ENCODE peak calls at places on chromosomes 4 and X, in seven cellular contexts. One of them, this sample, is unnamed.
A peak's percentile ranks its signal among the peaks of the same experiment; 100 is the strongest.

GRCh38 chr4:141311805-141312204 is 91.1 kb downstream of the ZNF330 start:
- DNase-seq in H9: no peak
- DNase-seq in MCF 10A: no peak
- DNase-seq in WTC11: no peak
- DNase-seq in right atrium auricular region: no peak
- DNase-seq in suprapubic skin: no peak
- DNase-seq in fibroblast of mammary gland: no peak
- DNase-seq in this sample: no peak

GRCh38 chrX:64428371-64428770 is 33.1 kb upstream of the MTMR8 start:
- DNase-seq in WTC11: no peak
- DNase-seq in right atrium auricular region: no peak
- DNase-seq in H9: no peak
- DNase-seq in suprapubic skin: no peak
- DNase-seq in fibroblast of mammary gland: no peak
- DNase-seq in MCF 10A: no peak
- DNase-seq in this sample: no peak

GRCh38 chrX:53695901-53696300 is 9.4 kb upstream of the HUWE1 start:
- DNase-seq in suprapubic skin: no peak
- DNase-seq in WTC11: no peak
- DNase-seq in right atrium auricular region: no peak
- DNase-seq in MCF 10A: no peak
- DNase-seq in H9: no peak
- DNase-seq in fibroblast of mammary gland: no peak
- DNase-seq in this sample: no peak

GRCh38 chr4:25633541-25633940 is 22.1 kb upstream of the SLC34A2 start:
- DNase-seq in H9: no peak
- DNase-seq in MCF 10A: no peak
- DNase-seq in right atrium auricular region: no peak
- DNase-seq in WTC11: no peak
- DNase-seq in suprapubic skin: no peak
- DNase-seq in fibroblast of mammary gland: no peak
- DNase-seq in this sample: no peak

GRCh38 chr4:25351777-25352421 is 25.2 kb upstream of the ANAPC4 start:
- DNase-seq in right atrium auricular region: no peak
- DNase-seq in H9: no peak
- DNase-seq in MCF 10A: no peak
- DNase-seq in WTC11: no peak
- DNase-seq in suprapubic skin: no peak
- DNase-seq in fibroblast of mammary gland: peak; percentile 35
- DNase-seq in this sample: no peak

GRCh38 chrX:19740744-19741143 is 146.7 kb downstream of the SH3KBP1 start:
- DNase-seq in suprapubic skin: no peak
- DNase-seq in fibroblast of mammary gland: no peak
- DNase-seq in H9: no peak
- DNase-seq in WTC11: no peak
- DNase-seq in MCF 10A: peak; percentile 12
- DNase-seq in right atrium auricular region: no peak
- DNase-seq in this sample: no peak

GRCh38 chr4:23976423-23976822 is 86.6 kb upstream of the PPARGC1A start:
- DNase-seq in fibroblast of mammary gland: no peak
- DNase-seq in H9: no peak
- DNase-seq in WTC11: no peak
- DNase-seq in suprapubic skin: no peak
- DNase-seq in MCF 10A: no peak
- DNase-seq in right atrium auricular region: no peak
- DNase-seq in this sample: no peak

GRCh38 chr4:8915201-8916200 is 43.9 kb upstream of the HMX1 start:
- DNase-seq in right atrium auricular region: peak; percentile 44
- DNase-seq in WTC11: no peak
- DNase-seq in suprapubic skin: peak; percentile 66
- DNase-seq in MCF 10A: no peak
- DNase-seq in fibroblast of mammary gland: no peak
- DNase-seq in H9: no peak
- DNase-seq in this sample: no peak

GRCh38 chr4:107718351-107718965 is 1.6 kb downstream of the PAPSS1 start:
- DNase-seq in right atrium auricular region: no peak
- DNase-seq in WTC11: no peak
- DNase-seq in fibroblast of mammary gland: peak; percentile 12
- DNase-seq in H9: no peak
- DNase-seq in suprapubic skin: no peak
- DNase-seq in MCF 10A: peak; percentile 73
- DNase-seq in this sample: peak; percentile 20

GRCh38 chr4:15186149-15186548 is 183.9 kb downstream of the CPEB2 start:
- DNase-seq in suprapubic skin: no peak
- DNase-seq in fibroblast of mammary gland: no peak
- DNase-seq in WTC11: no peak
- DNase-seq in H9: no peak
- DNase-seq in right atrium auricular region: no peak
- DNase-seq in MCF 10A: no peak
- DNase-seq in this sample: no peak

GRCh38 chrX:10221651-10222050 is 64.9 kb downstream of the CLCN4 start:
- DNase-seq in suprapubic skin: no peak
- DNase-seq in H9: no peak
- DNase-seq in WTC11: no peak
- DNase-seq in MCF 10A: no peak
- DNase-seq in fibroblast of mammary gland: no peak
- DNase-seq in right atrium auricular region: no peak
- DNase-seq in this sample: no peak

GRCh38 chr4:154503598-154503997 is 12.0 kb upstream of the DCHS2 start:
- DNase-seq in right atrium auricular region: no peak
- DNase-seq in WTC11: no peak
- DNase-seq in suprapubic skin: no peak
- DNase-seq in MCF 10A: peak; percentile 53
- DNase-seq in fibroblast of mammary gland: peak; percentile 41
- DNase-seq in H9: no peak
- DNase-seq in this sample: no peak

GRCh38 chr4:169986369-169986768 is 39.8 kb downstream of the MFAP3L start:
- DNase-seq in right atrium auricular region: no peak
- DNase-seq in suprapubic skin: no peak
- DNase-seq in MCF 10A: no peak
- DNase-seq in fibroblast of mammary gland: no peak
- DNase-seq in WTC11: no peak
- DNase-seq in H9: no peak
- DNase-seq in this sample: no peak

GRCh38 chr4:101197350-101197749 is 150.0 kb downstream of the PPP3CA start:
- DNase-seq in MCF 10A: no peak
- DNase-seq in WTC11: no peak
- DNase-seq in fibroblast of mammary gland: no peak
- DNase-seq in right atrium auricular region: no peak
- DNase-seq in suprapubic skin: no peak
- DNase-seq in H9: no peak
- DNase-seq in this sample: no peak

GRCh38 chrX:20015945-20016617 is 25.2 kb upstream of the BCLAF3 start:
- DNase-seq in MCF 10A: no peak
- DNase-seq in suprapubic skin: no peak
- DNase-seq in right atrium auricular region: no peak
- DNase-seq in fibroblast of mammary gland: peak; percentile 75
- DNase-seq in WTC11: no peak
- DNase-seq in H9: no peak
- DNase-seq in this sample: no peak

GRCh38 chr4:93994175-93994994 is 165.8 kb downstream of the ATOH1 start:
- DNase-seq in MCF 10A: no peak
- DNase-seq in fibroblast of mammary gland: no peak
- DNase-seq in suprapubic skin: no peak
- DNase-seq in WTC11: no peak
- DNase-seq in H9: no peak
- DNase-seq in right atrium auricular region: no peak
- DNase-seq in this sample: no peak

GRCh38 chr4:25814323-25814722 is 48.5 kb downstream of the SEL1L3 start:
- DNase-seq in right atrium auricular region: peak; percentile 74
- DNase-seq in fibroblast of mammary gland: peak; percentile 81
- DNase-seq in MCF 10A: no peak
- DNase-seq in WTC11: no peak
- DNase-seq in suprapubic skin: no peak
- DNase-seq in H9: no peak
- DNase-seq in this sample: no peak

DNA sequence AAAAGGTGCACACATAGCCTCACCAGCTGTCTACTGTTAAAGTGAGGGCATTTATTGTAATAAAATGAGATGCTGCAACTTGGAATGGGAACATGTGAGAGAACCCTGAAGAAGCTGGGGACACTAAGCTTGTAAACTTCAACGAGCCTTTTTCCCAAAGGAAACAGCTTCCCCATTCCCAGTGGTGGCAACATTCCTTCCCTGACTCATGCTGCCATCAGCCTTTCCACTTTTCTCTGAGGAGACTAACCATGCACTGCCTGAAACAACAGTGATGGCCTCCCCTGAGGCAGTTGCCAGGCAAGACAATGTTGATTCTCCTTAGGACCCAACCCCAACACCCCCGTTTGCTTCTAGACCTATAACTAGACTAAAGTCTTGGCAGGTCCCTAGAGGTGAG is 928.3 kb downstream of the GLUD2 start:
- DNase-seq in MCF 10A: no peak
- DNase-seq in WTC11: no peak
- DNase-seq in fibroblast of mammary gland: peak; percentile 23
- DNase-seq in suprapubic skin: no peak
- DNase-seq in right atrium auricular region: no peak
- DNase-seq in H9: no peak
- DNase-seq in this sample: no peak
- TF ChIP-seq CTCF in MCF 10A: no peak
- TF ChIP-seq CTCF in WTC11: no peak
- TF ChIP-seq CTCF in fibroblast of mammary gland: no peak
- TF ChIP-seq CTCF in suprapubic skin: no peak
- TF ChIP-seq CTCF in right atrium auricular region: no peak
- TF ChIP-seq CTCF in H9: no peak
- TF ChIP-seq CTCF in this sample: no peak

GRCh38 chrX:38699603-38700110 is 101.6 kb upstream of the MID1IP1 start:
- DNase-seq in fibroblast of mammary gland: no peak
- DNase-seq in right atrium auricular region: no peak
- DNase-seq in suprapubic skin: no peak
- DNase-seq in H9: no peak
- DNase-seq in MCF 10A: no peak
- DNase-seq in WTC11: no peak
- DNase-seq in this sample: no peak

GRCh38 chrX:38692961-38693360 is 108.3 kb upstream of the MID1IP1 start:
- DNase-seq in MCF 10A: peak; percentile 19
- DNase-seq in right atrium auricular region: no peak
- DNase-seq in WTC11: no peak
- DNase-seq in H9: no peak
- DNase-seq in suprapubic skin: no peak
- DNase-seq in fibroblast of mammary gland: no peak
- DNase-seq in this sample: no peak

GRCh38 chrX:38699116-38699515 is 102.1 kb upstream of the MID1IP1 start:
- DNase-seq in suprapubic skin: no peak
- DNase-seq in WTC11: no peak
- DNase-seq in right atrium auricular region: no peak
- DNase-seq in H9: no peak
- DNase-seq in fibroblast of mammary gland: no peak
- DNase-seq in MCF 10A: no peak
- DNase-seq in this sample: no peak

GRCh38 chrX:38694394-38694793 is 106.9 kb upstream of the MID1IP1 start:
- DNase-seq in fibroblast of mammary gland: peak; percentile 24
- DNase-seq in MCF 10A: peak; percentile 51
- DNase-seq in right atrium auricular region: no peak
- DNase-seq in WTC11: no peak
- DNase-seq in H9: no peak
- DNase-seq in suprapubic skin: no peak
- DNase-seq in this sample: no peak
- TF ChIP-seq CTCF in fibroblast of mammary gland: no peak
- TF ChIP-seq CTCF in MCF 10A: no peak
- TF ChIP-seq CTCF in right atrium auricular region: no peak
- TF ChIP-seq CTCF in WTC11: no peak
- TF ChIP-seq CTCF in H9: no peak
- TF ChIP-seq CTCF in suprapubic skin: no peak
- TF ChIP-seq CTCF in this sample: no peak

GRCh38 chr4:164383187-164384181 is 370.4 kb upstream of the SMIM31 start:
- DNase-seq in WTC11: peak; percentile 67
- DNase-seq in H9: peak; percentile 65
- DNase-seq in fibroblast of mammary gland: peak; percentile 22
- DNase-seq in MCF 10A: peak; percentile 40
- DNase-seq in right atrium auricular region: no peak
- DNase-seq in suprapubic skin: no peak
- DNase-seq in this sample: no peak
- TF ChIP-seq CTCF in WTC11: no peak
- TF ChIP-seq CTCF in H9: peak; percentile 62
- TF ChIP-seq CTCF in fibroblast of mammary gland: no peak
- TF ChIP-seq CTCF in MCF 10A: peak; percentile 15
- TF ChIP-seq CTCF in right atrium auricular region: no peak
- TF ChIP-seq CTCF in suprapubic skin: no peak
- TF ChIP-seq CTCF in this sample: no peak

DNA sequence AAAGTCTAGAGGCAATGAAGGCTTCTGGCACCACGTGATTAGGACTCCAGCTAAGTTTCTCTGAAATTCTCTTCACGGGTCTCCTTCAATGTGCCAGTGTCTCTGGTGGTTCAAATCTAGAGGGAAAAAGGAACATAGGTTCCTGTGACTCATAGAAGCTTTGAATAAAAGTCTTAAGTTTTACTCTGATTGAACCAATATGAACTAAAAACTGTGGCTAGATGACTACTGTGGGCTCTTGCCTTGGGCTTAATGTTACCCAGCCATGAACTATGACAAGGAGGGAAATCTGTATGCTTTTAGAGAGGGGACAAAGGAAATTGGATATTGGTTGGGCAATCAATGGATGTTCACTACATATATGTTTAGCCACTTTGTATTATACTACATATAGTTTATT is 49.9 kb upstream of the TEX13D start:
- DNase-seq in MCF 10A: no peak
- DNase-seq in suprapubic skin: no peak
- DNase-seq in WTC11: no peak
- DNase-seq in right atrium auricular region: no peak
- DNase-seq in fibroblast of mammary gland: no peak
- DNase-seq in H9: no peak
- DNase-seq in this sample: no peak
- TF ChIP-seq CTCF in MCF 10A: no peak
- TF ChIP-seq CTCF in suprapubic skin: no peak
- TF ChIP-seq CTCF in WTC11: no peak
- TF ChIP-seq CTCF in right atrium auricular region: no peak
- TF ChIP-seq CTCF in fibroblast of mammary gland: no peak
- TF ChIP-seq CTCF in H9: no peak
- TF ChIP-seq CTCF in this sample: no peak

GRCh38 chrX:40267334-40268118 is 169.8 kb upstream of the BCOR start:
- DNase-seq in WTC11: no peak
- DNase-seq in right atrium auricular region: no peak
- DNase-seq in MCF 10A: no peak
- DNase-seq in H9: no peak
- DNase-seq in suprapubic skin: no peak
- DNase-seq in fibroblast of mammary gland: no peak
- DNase-seq in this sample: peak; percentile 45
- TF ChIP-seq CTCF in WTC11: no peak
- TF ChIP-seq CTCF in right atrium auricular region: no peak
- TF ChIP-seq CTCF in MCF 10A: no peak
- TF ChIP-seq CTCF in H9: no peak
- TF ChIP-seq CTCF in suprapubic skin: no peak
- TF ChIP-seq CTCF in fibroblast of mammary gland: no peak
- TF ChIP-seq CTCF in this sample: no peak

GRCh38 chr4:7462509-7462971 is 27.8 kb upstream of the PSAPL1 start:
- DNase-seq in suprapubic skin: no peak
- DNase-seq in H9: peak; percentile 69
- DNase-seq in WTC11: no peak
- DNase-seq in fibroblast of mammary gland: peak; percentile 3
- DNase-seq in right atrium auricular region: no peak
- DNase-seq in MCF 10A: peak; percentile 68
- DNase-seq in this sample: no peak
- TF ChIP-seq CTCF in suprapubic skin: no peak
- TF ChIP-seq CTCF in H9: peak; percentile 16
- TF ChIP-seq CTCF in WTC11: no peak
- TF ChIP-seq CTCF in fibroblast of mammary gland: no peak
- TF ChIP-seq CTCF in right atrium auricular region: no peak
- TF ChIP-seq CTCF in MCF 10A: peak; percentile 38
- TF ChIP-seq CTCF in this sample: no peak

This sample was measured in GM10248.